ENCODE peak calls at places on chromosomes 6 and 20, in four cellular contexts. R, X, O and D are unnamed samples.

GRCh38 chr6:43246301-43247114 is 3.2 kb downstream of the TTBK1 start:
- DNase-seq in X (peak; percentile 55), R (no peak), O (no peak), D (no peak)

GRCh38 chr6:34028691-34029360 is 117.1 kb downstream of the GRM4 start:
- DNase-seq in R (no peak), X (no peak), O (no peak), D (no peak)

GRCh38 chr6:37069639-37070038 is 64.2 kb downstream of the FGD2 start:
- DNase-seq in R (no peak), O (no peak), X (no peak), D (no peak)

GRCh38 chr20:18986895-18987580 is 173.5 kb downstream of the SCP2D1 start:
- DNase-seq in R (no peak), O (no peak), X (no peak), D (no peak)

GRCh38 chr6:57432162-57432561 is 114.7 kb downstream of the PRIM2 start:
- DNase-seq in R (peak; percentile 26), X (peak; percentile 3), O (no peak), D (no peak)

GRCh38 chr6:138107752-138108592 is 753 bp upstream of the PERP start:
- DNase-seq in R (no peak), O (no peak), X (peak; percentile 73), D (no peak)

GRCh38 chr6:36920546-36920945 is 34.0 kb upstream of the PI16 start:
- DNase-seq in R (no peak), O (no peak), X (no peak), D (no peak)

GRCh38 chr6:75791881-75792280 is 42.8 kb downstream of the MYO6 start:
- DNase-seq in O (no peak), R (peak; percentile 9), X (no peak), D (no peak)

GRCh38 chr6:7260291-7261029 is 52.5 kb downstream of the SSR1 start:
- DNase-seq in R (no peak), X (no peak), O (no peak), D (no peak)

GRCh38 chr6:145147559-145147958 is 587.8 kb downstream of the EPM2A start:
- DNase-seq in X (no peak), O (no peak), R (peak; percentile 57), D (no peak)

GRCh38 chr6:131379951-131380350 is 193.1 kb upstream of the ARG1 start:
- DNase-seq in R (peak; percentile 45), O (no peak), X (no peak), D (no peak)

GRCh38 chr6:20841806-20842205 is 307.5 kb downstream of the CDKAL1 start:
- DNase-seq in R (no peak), X (no peak), O (no peak), D (no peak)

GRCh38 chr6:150537481-150537880 is 62.2 kb upstream of the PLEKHG1 start:
- DNase-seq in O (no peak), R (no peak), X (no peak), D (no peak)

GRCh38 chr6:159056003-159056402 is 11.2 kb upstream of the TAGAP start:
- DNase-seq in O (no peak), X (no peak), R (no peak), D (no peak)

GRCh38 chr6:130009148-130009547 is 9.2 kb upstream of the L3MBTL3 start:
- DNase-seq in X (no peak), O (no peak), R (no peak), D (no peak)

GRCh38 chr6:150391890-150392289 is 23.1 kb downstream of the IYD start:
- DNase-seq in R (peak; percentile 47), X (no peak), O (no peak), D (no peak)

GRCh38 chr6:18177566-18177965 is 22.3 kb downstream of the KDM1B start:
- DNase-seq in O (no peak), R (no peak), X (no peak), D (no peak)

GRCh38 chr6:140812636-140813035 is 1320.1 kb upstream of the GJE1 start:
- DNase-seq in O (no peak), X (no peak), R (peak; percentile 15), D (no peak)

GRCh38 chr6:26033942-26034354 is 53.3 kb upstream of the HFE start:
- DNase-seq in O (no peak), R (no peak), X (no peak), D (no peak)

GRCh38 chr6:8108031-8108660 is 5.8 kb upstream of the EEF1E1 start:
- DNase-seq in X (peak; percentile 93), R (peak; percentile 91), O (no peak), D (no peak)

GRCh38 chr6:35677456-35677855 is 11.3 kb downstream of the FKBP5 start:
- DNase-seq in X (no peak), O (no peak), R (no peak), D (no peak)

GRCh38 chr6:44531447-44532015 is 144.0 kb downstream of the CDC5L start:
- DNase-seq in O (no peak), X (no peak), R (no peak), D (no peak)

GRCh38 chr20:1566701-1567100 is 9.2 kb upstream of the SIRPD start:
- DNase-seq in X (peak; percentile 1), R (peak; percentile 34), O (no peak), D (no peak)

GRCh38 chr20:10597637-10598036 is 76.2 kb downstream of the JAG1 start:
- DNase-seq in O (no peak), X (no peak), R (no peak), D (no peak)

GRCh38 chr20:58577139-58577806 is 62.1 kb upstream of the APCDD1L start:
- DNase-seq in O (no peak), X (no peak), R (no peak), D (peak; percentile 8)

GRCh38 chr20:39190666-39191570 is 228.8 kb downstream of the DHX35 start:
- DNase-seq in X (peak; percentile 58), O (no peak), R (peak; percentile 90), D (no peak)

GRCh38 chr6:167824591-167825041 is 2.1 kb upstream of the AFDN start:
- DNase-seq in O (no peak), R (no peak), X (no peak), D (no peak)

GRCh38 chr6:158605266-158605878 is 39.2 kb downstream of the DYNLT1 start:
- DNase-seq in O (peak; percentile 46), X (peak; percentile 72), R (peak; percentile 77), D (no peak)

GRCh38 chr6:14059791-14060436 is 57.7 kb upstream of the CD83 start:
- DNase-seq in X (no peak), R (peak; percentile 83), O (no peak), D (no peak)

GRCh38 chr6:105136433-105137350 is 43.1 kb downstream of the POPDC3 start:
- DNase-seq in X (no peak), R (peak; percentile 42), O (no peak), D (peak; percentile 80)

GRCh38 chr6:99822741-99823512 is 171.1 kb downstream of the MCHR2 start:
- DNase-seq in X (peak; percentile 64), R (peak; percentile 85), O (no peak), D (no peak)

GRCh38 chr20:58693226-58694006 is 816 bp downstream of the NPEPL1 start:
- DNase-seq in O (no peak), R (no peak), X (no peak), D (no peak)

GRCh38 chr20:59400666-59401065 is 100.3 kb downstream of the EDN3 start:
- DNase-seq in X (no peak), O (no peak), R (no peak), D (no peak)

GRCh38 chr6:156925718-156926607 is 148.8 kb downstream of the ARID1B start:
- DNase-seq in R (peak; percentile 45), X (no peak), O (no peak), D (no peak)

GRCh38 chr6:72757048-72757447 is 135.2 kb downstream of the KCNQ5 start:
- DNase-seq in X (no peak), R (peak; percentile 17), O (no peak), D (no peak)

GRCh38 chr6:72761767-72762166 is 139.9 kb downstream of the KCNQ5 start:
- DNase-seq in R (no peak), X (no peak), O (no peak), D (no peak)

GRCh38 chr6:72758901-72759300 is 137.0 kb downstream of the KCNQ5 start:
- DNase-seq in R (no peak), X (no peak), O (no peak), D (no peak)

GRCh38 chr6:72757926-72758325 is 136.1 kb downstream of the KCNQ5 start:
- DNase-seq in R (no peak), O (no peak), X (no peak), D (no peak)

GRCh38 chr6:72760130-72760793 is 138.4 kb downstream of the KCNQ5 start:
- DNase-seq in R (no peak), X (no peak), O (no peak), D (no peak)
- TF ChIP-seq CTCF in R (no peak), X (no peak), O (no peak), D (no peak)

DNA sequence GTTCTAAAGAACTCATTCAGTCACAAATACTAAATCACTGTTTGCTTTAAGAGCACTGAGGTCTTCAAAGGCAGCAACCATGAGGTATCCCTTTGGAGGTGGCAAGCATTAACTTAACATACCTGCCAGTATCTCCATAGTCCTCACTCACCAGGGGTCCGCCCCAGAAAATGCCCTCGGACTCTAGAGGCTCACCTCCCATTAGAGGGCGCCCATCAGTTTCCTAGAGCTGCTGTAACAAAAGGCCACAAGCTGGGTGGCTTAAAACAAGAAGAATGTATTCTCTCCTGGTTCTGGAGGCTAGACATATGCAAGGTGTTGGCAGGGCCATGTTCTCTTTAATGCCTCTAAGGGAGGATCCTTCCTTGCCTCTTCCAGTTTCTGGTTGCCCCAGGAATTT is 12.0 kb upstream of the RNGTT start:
- DNase-seq in X (no peak), R (no peak), O (no peak), D (no peak)
- TF ChIP-seq CTCF in X (peak; percentile 31), R (no peak), O (no peak), D (no peak)

GRCh38 chr6:31597006-31597405 is 4.2 kb upstream of the NCR3 start:
- DNase-seq in O (no peak), X (peak; percentile 61), R (peak; percentile 37), D (no peak)
- TF ChIP-seq CTCF in O (no peak), X (peak; percentile 68), R (peak; percentile 33), D (peak; percentile 25)

GRCh38 chr6:3751019-3751729 is at the start of gene PXDC1:
- DNase-seq in R (peak; percentile 30), X (no peak), O (no peak), D (no peak)

GRCh38 chr6:3753228-3753795 is 1.8 kb upstream of the PXDC1 start:
- DNase-seq in X (no peak), O (no peak), R (no peak), D (no peak)

GRCh38 chr6:3750324-3751018 is 1.0 kb downstream of the PXDC1 start:
- DNase-seq in O (peak; percentile 50), X (peak; percentile 62), R (peak; percentile 73), D (no peak)

GRCh38 chr6:3752538-3753227 is 1.2 kb upstream of the PXDC1 start:
- DNase-seq in O (no peak), X (no peak), R (no peak), D (no peak)

GRCh38 chr6:3751730-3752537 is 421 bp upstream of the PXDC1 start:
- DNase-seq in X (peak; percentile 87), R (peak; percentile 85), O (peak; percentile 57), D (peak; percentile 85)
- TF ChIP-seq CTCF in X (peak; percentile 55), R (no peak), O (no peak), D (peak; percentile 64)

GRCh38 chr6:121615493-121615892 is 180.0 kb downstream of the GJA1 start:
- DNase-seq in O (no peak), R (peak; percentile 21), X (no peak), D (no peak)
- TF ChIP-seq CTCF in O (no peak), R (peak; percentile 31), X (no peak), D (no peak)